ENCODE peak calls at places on chromosomes 4 and X, in five cellular contexts. V, G, A, D and M are unnamed samples.

GRCh38 chr4:177369372-177369771 is 59.7 kb downstream of the NEIL3 start:
- DNase-seq in V (no peak), G (no peak), D (no peak), A (no peak), M (no peak)

GRCh38 chrX:132071260-132071659 is 48.2 kb downstream of the STK26 start:
- DNase-seq in G (no peak), D (peak; percentile 1), V (no peak), A (peak; percentile 10), M (no peak)

GRCh38 chr4:44652002-44652401 is 577 bp upstream of the YIPF7 start:
- DNase-seq in G (no peak), A (no peak), D (no peak), V (no peak), M (no peak)

GRCh38 chr4:112296949-112297483 is at the start of gene ALPK1:
- DNase-seq in V (peak; percentile 69), D (peak; percentile 33), A (peak; percentile 12), G (no peak), M (no peak)

GRCh38 chr4:155674669-155675071 is 8.0 kb downstream of the GUCY1A1 start:
- DNase-seq in V (no peak), D (no peak), A (no peak), G (no peak), M (no peak)

GRCh38 chr4:89868999-89869589 is 25.6 kb upstream of the MMRN1 start:
- DNase-seq in V (no peak), G (no peak), D (no peak), A (no peak), M (no peak)

GRCh38 chr4:110139815-110140214 is 58.6 kb downstream of the ELOVL6 start:
- DNase-seq in A (no peak), D (no peak), G (no peak), V (no peak), M (no peak)

GRCh38 chrX:29662101-29662500 is 553.3 kb upstream of the MAGEB2 start:
- DNase-seq in G (no peak), D (no peak), V (no peak), A (no peak), M (no peak)

GRCh38 chr4:2858451-2859217 is 15.0 kb downstream of the ADD1 start:
- DNase-seq in A (no peak), D (peak; percentile 56), V (peak; percentile 80), G (no peak), M (no peak)

GRCh38 chr4:5798447-5798846 is 87.4 kb downstream of the EVC start:
- DNase-seq in V (no peak), D (no peak), G (no peak), A (no peak), M (no peak)

GRCh38 chrX:74180716-74181115 is 123.3 kb upstream of the ZCCHC13 start:
- DNase-seq in G (no peak), D (no peak), V (no peak), A (no peak), M (no peak)
- H2AFZ ChIP-seq in G (no peak overlapping the region), D (no peak overlapping the region), V (no peak overlapping the region), A (no peak overlapping the region), M (no peak overlapping the region)

DNA sequence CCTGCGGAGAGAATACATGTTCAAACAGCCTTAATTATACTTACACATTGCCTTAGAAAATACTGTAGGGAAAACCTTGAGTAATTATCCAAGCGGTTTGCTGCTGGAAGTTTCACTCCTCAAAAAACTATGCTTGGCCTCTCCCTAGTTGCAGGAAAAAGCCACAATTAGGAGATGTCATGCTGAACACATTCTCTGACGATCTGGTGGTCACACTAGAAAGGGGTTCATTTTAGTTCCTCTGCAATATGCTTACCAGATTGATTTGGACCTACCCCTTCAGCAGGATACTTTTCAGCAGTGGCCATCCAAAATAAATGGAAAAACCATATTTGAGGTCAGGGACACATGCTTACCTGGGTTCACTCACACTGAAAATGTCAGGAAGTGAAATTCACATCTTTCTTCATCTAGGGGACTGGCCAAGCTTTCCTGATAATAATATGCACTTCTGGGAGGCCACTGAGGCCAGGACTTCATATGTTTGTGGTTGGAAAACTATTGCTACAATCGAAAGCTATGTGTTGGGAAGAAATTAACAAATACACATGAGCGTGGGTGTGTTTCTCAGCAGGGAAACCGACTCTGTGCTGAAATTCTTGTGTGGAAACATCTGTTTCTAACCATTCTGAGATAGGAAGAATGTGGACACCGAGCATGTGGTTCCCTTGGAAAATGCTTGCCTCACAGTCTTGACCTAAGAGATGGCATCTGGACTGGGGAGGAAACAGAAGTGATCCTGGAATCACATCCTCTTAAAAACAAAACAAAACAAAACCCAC is 68.8 kb downstream of the ATXN3L start:
- DNase-seq in D (no peak), G (no peak), V (no peak), A (no peak), M (no peak)
- TF ChIP-seq EP300 in D (no peak), G (no peak), V (no peak), A (no peak), M (no peak)

GRCh38 chrX:21840199-21840557 is 761 bp downstream of the MBTPS2 start:
- DNase-seq in G (no peak), A (no peak), D (no peak), V (peak; percentile 3), M (no peak)
- TF ChIP-seq TAF1 in G (no peak), A (no peak), D (no peak), V (no peak), M (no peak)

GRCh38 chrX:77937291-77937690 is 26.8 kb downstream of the ATP7A start:
- DNase-seq in G (no peak), D (no peak), A (no peak), V (no peak), M (no peak)
- H2AFZ ChIP-seq in G (no peak overlapping the region), D (no peak overlapping the region), A (no peak overlapping the region), V (no peak overlapping the region), M (no peak overlapping the region)